ENCODE peak calls at places on chromosomes 11 and 22, in eight cellular contexts. H is ovary, B is stomach, Y is GM12878, G is K562, Z is HepG2, O is tibial nerve, L is sigmoid colon. C is an unnamed sample. For H3K27me3, the result is how much of the 10 kb centered on the place peaks cover.

GRCh38 chr11:47001666-47002285 is 65.2 kb downstream of the CSTPP1 start:
- DNase-seq in H (no peak), Y (no peak), O (no peak), L (no peak), G (no peak), B (no peak), Z (no peak), C (no peak)

GRCh38 chr11:9691865-9692264 is 28.0 kb downstream of the SWAP70 start:
- DNase-seq in H (no peak), Z (no peak), O (no peak), G (no peak), Y (no peak), L (no peak), B (no peak), C (no peak)

GRCh38 chr22:10961043-10961860 is 4566.7 kb upstream of the OR11H1 start:
- DNase-seq in G (peak), H (no peak), B (no peak), Z (no peak), Y (no peak), O (no peak), L (no peak), C (no peak)

GRCh38 chr11:15568440-15568839 is 453.7 kb downstream of the INSC start:
- DNase-seq in L (no peak), O (no peak), Y (no peak), B (no peak), G (no peak), H (no peak), Z (no peak), C (no peak)

GRCh38 chr11:64266339-64266738 is 15.0 kb downstream of the PLCB3 start:
- DNase-seq in O (no peak), Z (no peak), G (no peak), B (no peak), L (no peak), Y (no peak), H (no peak), C (no peak)

GRCh38 chr11:82539669-82540068 is 194.0 kb downstream of the FAM181B start:
- DNase-seq in H (no peak), O (no peak), B (no peak), G (no peak), L (no peak), Y (no peak), Z (no peak), C (no peak)

GRCh38 chr22:44394246-44395115 is 81.7 kb upstream of the SHISAL1 start:
- DNase-seq in L (peak), Y (no peak), O (no peak), B (no peak), G (no peak), H (peak), Z (no peak), C (peak)

GRCh38 chr11:100805509-100806199 is 118.6 kb downstream of the ARHGAP42 start:
- DNase-seq in B (no peak), L (no peak), G (no peak), H (no peak), O (no peak), Z (no peak), Y (no peak), C (no peak)

GRCh38 chr11:71581826-71582225 is 849 bp downstream of the KRTAP5-11 start:
- DNase-seq in O (no peak), G (no peak), L (no peak), Z (no peak), B (no peak), Y (no peak), H (no peak), C (no peak)

GRCh38 chr11:10581481-10582019 is 13.1 kb upstream of the LYVE1 start:
- DNase-seq in L (peak), B (no peak), H (peak), Z (no peak), Y (no peak), G (no peak), O (peak), C (no peak)

GRCh38 chr22:44639891-44640617 is 62.0 kb upstream of the PRR5 start:
- DNase-seq in L (no peak), Y (no peak), Z (no peak), O (no peak), G (no peak), H (no peak), B (no peak), C (peak)

GRCh38 chr11:18490736-18491485 is 35.3 kb downstream of the LDHAL6A start:
- DNase-seq in B (no peak), O (no peak), L (no peak), Z (no peak), Y (no peak), G (no peak), H (no peak), C (no peak)

GRCh38 chr11:367956-368413 is 1.3 kb upstream of the B4GALNT4 start:
- DNase-seq in O (no peak), L (no peak), Y (no peak), B (no peak), G (no peak), Z (no peak), H (no peak), C (no peak)

GRCh38 chr11:108587109-108587508 is 6.5 kb downstream of the EXPH5 start:
- DNase-seq in O (no peak), B (no peak), Z (no peak), Y (no peak), H (no peak), G (no peak), L (no peak), C (no peak)

GRCh38 chr11:8090756-8091155 is 9.7 kb downstream of the TUB start:
- DNase-seq in B (no peak), Y (no peak), G (peak), H (peak), L (peak), O (peak), Z (peak), C (peak)

DNA sequence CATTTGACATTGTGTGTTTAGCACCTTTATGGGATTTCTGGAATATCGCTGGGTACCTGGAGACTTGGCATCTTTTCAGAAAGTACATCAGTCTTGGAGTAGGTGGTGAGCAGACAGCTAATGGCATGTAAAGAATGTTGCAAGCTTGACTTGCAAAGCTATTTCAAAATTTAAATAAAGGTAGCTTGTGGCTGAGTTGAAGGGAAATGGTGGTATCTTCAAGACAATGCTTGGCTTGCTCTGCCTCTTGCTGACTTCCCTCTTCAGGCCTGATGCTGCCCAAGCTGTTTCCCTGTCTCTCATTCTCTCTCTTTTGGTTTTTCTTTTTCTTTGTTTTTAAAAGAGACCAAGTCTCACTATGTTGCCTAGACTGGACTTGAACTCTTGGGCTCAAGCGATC is 13.2 kb downstream of the ZNRF3 start:
- DNase-seq in O (no peak), Z (no peak), L (no peak), H (no peak), G (no peak), Y (no peak), B (no peak), C (no peak)
- TF ChIP-seq EP300 in O (no peak), Z (no peak), L (no peak), H (no peak), G (no peak), Y (no peak), B (no peak), C (no peak)

DNA sequence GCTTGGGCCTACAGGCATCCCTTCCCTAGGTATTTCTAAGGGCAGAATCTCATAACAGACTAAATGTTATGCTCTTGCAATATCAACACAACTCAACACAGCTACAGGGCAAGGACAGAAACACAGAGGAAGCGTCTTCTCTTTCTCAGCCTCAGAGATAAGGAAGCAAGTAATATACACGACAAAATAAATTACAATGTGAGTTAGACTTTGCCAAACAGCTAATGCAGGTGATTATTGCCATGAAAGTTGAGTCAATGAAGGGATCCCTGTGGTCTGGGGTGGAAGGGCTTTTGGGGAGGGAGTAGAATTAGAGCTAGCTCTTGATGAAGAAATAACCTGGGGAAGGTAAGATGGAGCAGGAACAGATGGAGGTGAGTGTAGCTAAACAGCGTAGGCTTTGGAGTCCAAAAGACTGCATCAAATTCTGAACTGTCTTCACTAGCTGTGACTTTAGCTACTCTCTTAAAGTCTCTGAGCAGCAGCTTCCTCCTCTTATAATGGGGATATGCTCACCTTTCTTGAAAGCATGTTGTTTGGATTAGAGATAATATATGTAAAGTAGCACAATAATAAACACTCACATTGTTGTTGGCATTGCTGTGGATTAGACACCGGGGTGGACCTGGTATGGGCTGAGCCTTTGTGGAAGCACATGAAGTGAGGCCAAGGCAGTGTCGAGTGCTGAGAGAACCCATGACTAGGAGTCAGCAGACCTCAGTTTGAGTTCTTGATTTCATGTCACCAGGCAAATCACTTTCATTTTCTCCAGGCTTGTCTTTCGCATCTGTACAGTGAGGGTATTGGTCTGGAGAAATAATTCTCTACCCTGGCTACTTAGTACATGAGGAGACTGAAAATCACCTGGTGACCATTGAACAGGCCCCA is 41.0 kb upstream of the AQP11 start:
- DNase-seq in Z (no peak), L (no peak), H (no peak), B (no peak), Y (no peak), O (no peak), G (no peak), C (no peak)
- H3K27ac ChIP-seq in Z (no peak), L (no peak), H (peak), B (no peak), Y (no peak), O (no peak), G (no peak), C (no peak)

GRCh38 chr11:62921201-62921572 is at the start of gene CHRM1:
- DNase-seq in G (no peak), L (no peak), H (no peak), B (peak), Y (no peak), O (no peak), Z (no peak), C (no peak)

GRCh38 chr11:62919898-62920640 is 1.1 kb downstream of the CHRM1 start:
- DNase-seq in L (no peak), Z (no peak), B (no peak), O (no peak), G (peak), Y (no peak), H (no peak), C (no peak)

GRCh38 chr11:62917906-62918502 is 3.2 kb downstream of the CHRM1 start:
- DNase-seq in O (no peak), Y (no peak), B (no peak), Z (no peak), H (no peak), L (no peak), G (no peak), C (no peak)

GRCh38 chr11:62918531-62918930 is 2.6 kb downstream of the CHRM1 start:
- DNase-seq in B (no peak), L (no peak), Y (no peak), O (no peak), G (no peak), H (no peak), Z (no peak), C (no peak)

GRCh38 chr11:62919476-62919875 is 1.7 kb downstream of the CHRM1 start:
- DNase-seq in L (no peak), B (no peak), O (no peak), H (no peak), Z (no peak), G (no peak), Y (no peak), C (no peak)
- H3K27me3 ChIP-seq in L (under half), B (under half), O (under half), H (under half), Z (under half), G (under half), Y (under half), C (under half)

DNA sequence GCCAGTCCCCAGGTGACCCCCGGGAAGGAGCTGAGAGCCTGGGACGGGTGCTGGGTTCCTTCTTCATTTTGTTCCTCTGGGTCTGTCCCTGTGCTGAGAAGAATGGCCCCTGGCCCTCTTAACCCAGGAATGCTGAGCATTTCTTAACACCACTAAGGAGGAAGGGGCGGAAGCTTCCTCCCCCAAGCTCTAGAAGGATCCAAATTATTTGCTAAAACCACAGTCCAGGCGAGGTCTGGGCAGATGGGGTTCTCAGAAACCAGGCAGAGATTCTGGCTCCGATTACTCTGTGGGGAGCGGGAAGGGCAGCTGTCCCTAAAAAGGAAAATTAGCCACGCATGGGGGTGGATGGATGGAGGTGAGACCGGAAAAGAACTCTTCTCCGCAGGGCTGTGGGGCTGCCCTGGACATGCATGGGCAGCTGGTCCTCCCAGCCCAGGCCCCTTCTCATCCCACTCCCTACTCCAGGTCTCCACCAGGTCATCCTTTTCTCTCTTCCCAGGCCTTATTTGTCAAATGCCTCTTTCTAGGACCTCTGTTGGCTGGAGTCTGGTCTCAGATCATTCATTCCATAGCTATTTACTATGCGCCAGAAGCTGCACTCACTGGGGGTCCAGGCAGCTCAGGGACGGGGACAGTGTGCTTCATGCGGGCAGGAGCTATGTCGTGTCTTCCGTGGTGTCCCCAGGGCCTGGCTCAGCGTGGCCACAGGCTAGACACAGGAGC is 45.0 kb upstream of the MYH9 start:
- DNase-seq in H (no peak), B (no peak), G (no peak), Z (peak), Y (no peak), L (no peak), O (no peak), C (no peak)
- TF ChIP-seq EP300 in H (no peak), B (no peak), G (no peak), Z (no peak), Y (no peak), L (no peak), O (no peak), C (no peak)